ENCODE peak calls at places on chromosomes 13 and 19, in five cellular contexts. N is ovary, J is transverse colon, O is lower leg skin, G is A549. A is an unnamed sample.

GRCh38 chr13:68697551-68697950 is 1410.1 kb upstream of the ATXN8OS start:
- DNase-seq in N (no peak), J (no peak), O (no peak), G (no peak), A (no peak)

GRCh38 chr13:50130686-50131051 is 115.4 kb downstream of the KCNRG start:
- DNase-seq in J (peak), G (peak), N (no peak), O (no peak), A (peak)

GRCh38 chr13:111853766-111854165 is 213.2 kb upstream of the SOX1 start:
- DNase-seq in G (no peak), J (no peak), O (no peak), N (no peak), A (no peak)

GRCh38 chr13:31891472-31891871 is 140.1 kb upstream of the FRY start:
- DNase-seq in N (no peak), O (no peak), G (no peak), J (no peak), A (no peak)

GRCh38 chr13:77896536-77896935 is 22.1 kb downstream of the EDNRB start:
- DNase-seq in O (peak), N (no peak), J (no peak), G (no peak), A (peak)

GRCh38 chr13:26658491-26658890 is 101.0 kb downstream of the WASF3 start:
- DNase-seq in J (no peak), N (no peak), G (no peak), O (no peak), A (no peak)

GRCh38 chr13:51781246-51782022 is 22.5 kb downstream of the DHRS12 start:
- DNase-seq in N (no peak), O (no peak), J (no peak), G (no peak), A (no peak)

GRCh38 chr19:58558066-58558622 is at the start of gene UBE2M:
- DNase-seq in O (no peak), N (peak), G (no peak), J (peak), A (peak)

GRCh38 chr13:114315074-114315785 is 927 bp downstream of the CHAMP1 start:
- DNase-seq in O (no peak), G (no peak), N (no peak), J (no peak), A (no peak)

GRCh38 chr19:29586401-29586800 is 19.7 kb upstream of the POP4 start:
- DNase-seq in O (no peak), N (no peak), G (no peak), J (no peak), A (no peak)

GRCh38 chr13:33031277-33031676 is 15.1 kb downstream of the KL start:
- DNase-seq in J (no peak), O (no peak), G (no peak), N (no peak), A (no peak)

GRCh38 chr13:112069727-112070300 is 2.9 kb downstream of the SOX1 start:
- DNase-seq in N (no peak), G (no peak), J (no peak), O (no peak), A (no peak)

GRCh38 chr19:1783874-1784273 is 28.2 kb downstream of the ATP8B3 start:
- DNase-seq in G (no peak), N (no peak), O (no peak), J (no peak), A (no peak)

GRCh38 chr13:49828452-49828851 is 36.0 kb upstream of the KPNA3 start:
- DNase-seq in O (no peak), G (no peak), N (no peak), J (no peak), A (no peak)

GRCh38 chr13:51728972-51729371 is 75.0 kb downstream of the DHRS12 start:
- DNase-seq in N (no peak), G (no peak), J (no peak), O (no peak), A (no peak)

GRCh38 chr19:10142701-10143375 is 23.1 kb upstream of the EIF3G start:
- DNase-seq in J (peak), G (no peak), N (no peak), O (no peak), A (no peak)

GRCh38 chr13:37074703-37075102 is 15.2 kb upstream of the SUPT20H start:
- DNase-seq in J (no peak), N (no peak), O (no peak), G (no peak), A (no peak)

GRCh38 chr19:2249880-2250764 is 999 bp downstream of the AMH start:
- DNase-seq in G (no peak), N (peak), J (no peak), O (no peak), A (no peak)

GRCh38 chr13:49371943-49372636 is 71.8 kb downstream of the CAB39L start:
- DNase-seq in N (no peak), O (no peak), G (no peak), J (no peak), A (no peak)

GRCh38 chr19:41303941-41304340 is 6.0 kb upstream of the CCDC97 start:
- DNase-seq in G (no peak), O (no peak), N (no peak), J (no peak), A (no peak)

GRCh38 chr19:13169769-13170168 is 19.6 kb downstream of the IER2 start:
- DNase-seq in N (no peak), G (peak), J (peak), O (peak), A (peak)

GRCh38 chr19:4748589-4748988 is 24.9 kb upstream of the DPP9 start:
- DNase-seq in J (no peak), G (no peak), O (no peak), N (no peak), A (no peak)

GRCh38 chr19:34380639-34381241 is 15.7 kb downstream of the GPI start:
- DNase-seq in O (no peak), G (no peak), N (no peak), J (no peak), A (no peak)
- H3K4me3 ChIP-seq in O (no peak), G (no peak), N (no peak), J (no peak), A (no peak)

DNA sequence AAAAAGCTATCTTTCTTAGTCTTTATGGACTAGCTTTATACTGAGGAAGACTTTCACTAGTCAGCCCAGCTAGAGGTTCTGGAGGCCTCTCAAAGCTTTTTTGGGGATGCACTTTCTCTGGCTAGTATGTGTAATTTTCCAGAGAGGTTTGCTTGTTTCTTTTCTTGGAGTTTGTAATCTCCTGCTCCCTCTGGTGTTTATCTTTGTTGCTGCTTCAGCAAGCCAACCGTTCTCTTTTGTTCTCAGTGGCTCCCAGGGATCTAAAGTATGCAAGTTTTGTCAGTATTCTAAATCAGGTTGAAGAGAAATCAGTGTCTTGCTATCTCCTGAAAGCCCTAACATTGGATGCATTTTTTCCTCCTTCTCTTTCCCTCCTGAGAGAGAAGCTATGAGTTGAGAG is 121.1 kb upstream of the MYO16 start:
- DNase-seq in N (no peak), O (no peak), G (peak), J (no peak), A (no peak)
- TF ChIP-seq CTCF in N (no peak), O (no peak), G (peak), J (no peak), A (peak)

GRCh38 chr19:3712663-3713531 is 4.7 kb downstream of the TJP3 start:
- DNase-seq in N (no peak), G (no peak), O (no peak), J (peak), A (no peak)

GRCh38 chr19:3707868-3708206 is 347 bp upstream of the TJP3 start:
- DNase-seq in J (no peak), G (no peak), N (no peak), O (no peak), A (no peak)

GRCh38 chr19:3710265-3710812 is 2.2 kb downstream of the TJP3 start:
- DNase-seq in J (peak), N (no peak), O (peak), G (peak), A (peak)

GRCh38 chr19:3708207-3708931 is at the start of gene TJP3:
- DNase-seq in G (no peak), J (peak), O (no peak), N (no peak), A (peak)
- TF ChIP-seq POLR2A in G (no peak), J (peak), O (no peak), N (no peak), A (no peak)

GRCh38 chr13:102394158-102395053 is 7.4 kb downstream of the FGF14 start:
- DNase-seq in O (peak), G (peak), N (peak), J (peak), A (peak)
- H3K4me3 ChIP-seq in O (peak), G (peak), N (peak), J (peak), A (peak)

GRCh38 chr19:52967772-52968171 is 5.1 kb upstream of the ZNF816 start:
- DNase-seq in J (no peak), G (no peak), O (no peak), N (no peak), A (no peak)

GRCh38 chr19:52959613-52960295 is 2.9 kb downstream of the ZNF816 start:
- DNase-seq in N (no peak), J (no peak), G (no peak), O (no peak), A (no peak)

GRCh38 chr19:52961981-52962380 is 700 bp downstream of the ZNF816 start:
- DNase-seq in N (no peak), G (no peak), O (no peak), J (no peak), A (no peak)

GRCh38 chr19:52962394-52963228 is at the start of gene ZNF816:
- DNase-seq in J (peak), G (no peak), O (peak), N (peak), A (peak)

DNA sequence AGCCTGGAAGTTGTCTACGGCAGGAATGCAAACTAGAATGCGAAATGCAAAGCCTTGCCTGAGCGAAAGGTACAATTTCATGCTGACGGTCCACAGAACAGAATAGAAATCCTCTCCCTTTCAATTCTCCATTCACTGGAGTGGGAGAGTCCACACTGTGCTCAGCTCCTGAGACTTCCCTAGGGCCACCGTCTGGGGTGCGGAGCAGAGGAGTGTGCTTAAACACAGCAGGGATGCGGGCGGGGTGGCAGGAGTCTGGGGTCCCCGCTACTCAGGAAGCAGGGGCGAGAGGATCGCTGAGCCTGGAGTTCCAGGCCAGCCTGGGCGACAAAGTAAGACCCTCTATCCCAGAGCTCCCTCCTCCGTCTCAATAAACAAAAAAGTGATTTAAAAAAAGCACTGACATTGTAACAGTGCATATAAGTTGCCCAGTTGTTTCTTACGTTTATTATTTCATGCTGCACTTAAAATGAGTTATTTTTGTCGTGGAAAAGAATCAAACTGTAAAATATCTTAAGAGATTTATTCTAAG is 614 bp upstream of the ZNF816 start:
- DNase-seq in G (no peak), J (peak), O (no peak), N (peak), A (peak)
- TF ChIP-seq CTCF in G (no peak), J (no peak), O (no peak), N (no peak), A (no peak)

GRCh38 chr13:45341799-45342584 is 1.0 kb upstream of the TPT1 start:
- DNase-seq in O (peak), J (peak), G (no peak), N (no peak), A (peak)
- TF ChIP-seq POLR2A in O (no peak), J (no peak), G (no peak), N (no peak), A (peak)

A was measured in adrenal gland.